ENCODE peak calls at places on chromosomes 2 and 18, in five cellular contexts. U is WTC11, C is T-helper 2 cell, S is H9, G is non-pigmented ciliary epithelial cell. Q is an unnamed sample.

GRCh38 chr2:192148620-192149321 is 46.0 kb downstream of the TMEFF2 start:
- DNase-seq in C (no peak), G (no peak), S (no peak), U (no peak), Q (peak)

GRCh38 chr2:54099834-54100595 is 15.4 kb upstream of the ACYP2 start:
- DNase-seq in C (no peak), S (no peak), U (no peak), G (no peak), Q (no peak)

GRCh38 chr2:114170070-114170469 is 272.4 kb upstream of the DPP10 start:
- DNase-seq in S (no peak), U (no peak), G (no peak), C (no peak), Q (no peak)

GRCh38 chr18:21534327-21534726 is 66.2 kb downstream of the ESCO1 start:
- DNase-seq in U (no peak), G (no peak), C (no peak), S (no peak), Q (no peak)

GRCh38 chr18:36519358-36519757 is 221.8 kb downstream of the FHOD3 start:
- DNase-seq in U (no peak), G (peak), S (no peak), C (no peak), Q (no peak)

GRCh38 chr2:57906152-57906732 is 140.4 kb upstream of the VRK2 start:
- DNase-seq in S (no peak), C (no peak), G (peak), U (no peak), Q (peak)

GRCh38 chr18:33558529-33558928 is 19.5 kb upstream of the ASXL3 start:
- DNase-seq in C (no peak), U (no peak), G (no peak), S (no peak), Q (no peak)

GRCh38 chr2:20430035-20430434 is 16.8 kb upstream of the RHOB start:
- DNase-seq in U (no peak), S (no peak), G (no peak), C (no peak), Q (no peak)

GRCh38 chr2:135164431-135164830 is 112.3 kb downstream of the RAB3GAP1 start:
- DNase-seq in C (no peak), G (peak), U (no peak), S (no peak), Q (peak)

GRCh38 chr2:100730290-100730868 is 89.6 kb upstream of the NPAS2 start:
- DNase-seq in S (peak), G (no peak), U (peak), C (no peak), Q (peak)

GRCh38 chr18:75169411-75169810 is 39.5 kb downstream of the PTGR3 start:
- DNase-seq in G (no peak), S (no peak), U (no peak), C (no peak), Q (no peak)

GRCh38 chr2:3659447-3660432 is 1.7 kb downstream of the ALLC start:
- DNase-seq in C (no peak), S (no peak), U (no peak), G (no peak), Q (peak)

GRCh38 chr2:75208738-75209137 is 9.4 kb upstream of the TACR1 start:
- DNase-seq in S (no peak), C (no peak), U (peak), G (no peak), Q (peak)

Q was measured in mesendoderm.